ENCODE peak calls at places on chromosomes 2 and 18, in eight cellular contexts. One of them, this sample, is unnamed.

GRCh38 chr2:150916434-150916833 is 345.2 kb downstream of the RBM43 start:
- DNase-seq in tibial nerve: no peak
- DNase-seq in transverse colon: no peak
- DNase-seq in ovary: no peak
- DNase-seq in A549: no peak
- DNase-seq in sigmoid colon: no peak
- DNase-seq in HepG2: no peak
- DNase-seq in K562: no peak
- DNase-seq in this sample: no peak

GRCh38 chr2:237964194-237964577 is 2.6 kb upstream of the UBE2F start:
- DNase-seq in sigmoid colon: no peak
- DNase-seq in transverse colon: no peak
- DNase-seq in tibial nerve: no peak
- DNase-seq in ovary: no peak
- DNase-seq in A549: no peak
- DNase-seq in K562: peak; percentile 88
- DNase-seq in HepG2: no peak
- DNase-seq in this sample: no peak

GRCh38 chr2:228066416-228066815 is 115.1 kb downstream of the SPHKAP start:
- DNase-seq in HepG2: no peak
- DNase-seq in transverse colon: no peak
- DNase-seq in sigmoid colon: no peak
- DNase-seq in A549: no peak
- DNase-seq in ovary: no peak
- DNase-seq in tibial nerve: no peak
- DNase-seq in K562: no peak
- DNase-seq in this sample: peak; percentile 47

GRCh38 chr18:44844486-44844885 is 163.8 kb downstream of the SETBP1 start:
- DNase-seq in HepG2: no peak
- DNase-seq in transverse colon: no peak
- DNase-seq in sigmoid colon: no peak
- DNase-seq in A549: no peak
- DNase-seq in K562: no peak
- DNase-seq in tibial nerve: no peak
- DNase-seq in ovary: no peak
- DNase-seq in this sample: no peak

GRCh38 chr18:78664048-78664447 is 315.6 kb upstream of the SALL3 start:
- DNase-seq in transverse colon: no peak
- DNase-seq in tibial nerve: no peak
- DNase-seq in A549: no peak
- DNase-seq in HepG2: no peak
- DNase-seq in K562: no peak
- DNase-seq in sigmoid colon: no peak
- DNase-seq in ovary: no peak
- DNase-seq in this sample: no peak

GRCh38 chr2:96949701-96950350 is 36.6 kb downstream of the FAM178B start:
- DNase-seq in HepG2: no peak
- DNase-seq in ovary: no peak
- DNase-seq in A549: no peak
- DNase-seq in transverse colon: no peak
- DNase-seq in tibial nerve: no peak
- DNase-seq in K562: no peak
- DNase-seq in sigmoid colon: no peak
- DNase-seq in this sample: no peak

GRCh38 chr2:182173944-182174622 is 188.4 kb downstream of the PPP1R1C start:
- DNase-seq in transverse colon: no peak
- DNase-seq in tibial nerve: no peak
- DNase-seq in HepG2: no peak
- DNase-seq in ovary: no peak
- DNase-seq in K562: no peak
- DNase-seq in A549: no peak
- DNase-seq in sigmoid colon: no peak
- DNase-seq in this sample: no peak

GRCh38 chr2:19021100-19021476 is 337.3 kb downstream of the OSR1 start:
- DNase-seq in K562: no peak
- DNase-seq in tibial nerve: no peak
- DNase-seq in HepG2: peak; percentile 84
- DNase-seq in transverse colon: no peak
- DNase-seq in ovary: no peak
- DNase-seq in sigmoid colon: no peak
- DNase-seq in A549: peak; percentile 25
- DNase-seq in this sample: no peak

GRCh38 chr2:14903709-14904374 is 271.3 kb downstream of the LRATD1 start:
- DNase-seq in tibial nerve: no peak
- DNase-seq in sigmoid colon: no peak
- DNase-seq in K562: peak; percentile 81
- DNase-seq in HepG2: peak; percentile 72
- DNase-seq in A549: peak; percentile 66
- DNase-seq in transverse colon: peak; percentile 42
- DNase-seq in ovary: no peak
- DNase-seq in this sample: peak; percentile 58

GRCh38 chr2:121570036-121570664 is 39.5 kb downstream of the RNU4ATAC start:
- DNase-seq in A549: no peak
- DNase-seq in tibial nerve: no peak
- DNase-seq in ovary: no peak
- DNase-seq in HepG2: no peak
- DNase-seq in transverse colon: no peak
- DNase-seq in K562: no peak
- DNase-seq in sigmoid colon: no peak
- DNase-seq in this sample: no peak

GRCh38 chr2:171956135-171956830 is 34.0 kb downstream of the HAT1 start:
- DNase-seq in A549: no peak
- DNase-seq in HepG2: no peak
- DNase-seq in ovary: no peak
- DNase-seq in K562: no peak
- DNase-seq in tibial nerve: no peak
- DNase-seq in sigmoid colon: no peak
- DNase-seq in transverse colon: no peak
- DNase-seq in this sample: no peak

GRCh38 chr2:155630760-155631159 is 701.8 kb downstream of the NR4A2 start:
- DNase-seq in sigmoid colon: no peak
- DNase-seq in ovary: no peak
- DNase-seq in A549: no peak
- DNase-seq in HepG2: no peak
- DNase-seq in K562: no peak
- DNase-seq in transverse colon: no peak
- DNase-seq in tibial nerve: no peak
- DNase-seq in this sample: no peak

GRCh38 chr2:80302465-80303005 is 2.0 kb downstream of the LRRTM1 start:
- DNase-seq in sigmoid colon: no peak
- DNase-seq in K562: no peak
- DNase-seq in ovary: no peak
- DNase-seq in tibial nerve: no peak
- DNase-seq in HepG2: no peak
- DNase-seq in A549: no peak
- DNase-seq in transverse colon: no peak
- DNase-seq in this sample: peak; percentile 68

GRCh38 chr2:80302001-80302464 is 2.5 kb downstream of the LRRTM1 start:
- DNase-seq in ovary: no peak
- DNase-seq in A549: no peak
- DNase-seq in HepG2: no peak
- DNase-seq in transverse colon: no peak
- DNase-seq in K562: no peak
- DNase-seq in sigmoid colon: no peak
- DNase-seq in tibial nerve: no peak
- DNase-seq in this sample: peak; percentile 57

GRCh38 chr2:80304522-80304878 is at the start of gene LRRTM1:
- DNase-seq in K562: peak; percentile 33
- DNase-seq in sigmoid colon: no peak
- DNase-seq in ovary: no peak
- DNase-seq in tibial nerve: no peak
- DNase-seq in A549: no peak
- DNase-seq in HepG2: no peak
- DNase-seq in transverse colon: peak; percentile 12
- DNase-seq in this sample: peak; percentile 68

GRCh38 chr2:80303825-80304521 is 579 bp downstream of the LRRTM1 start:
- DNase-seq in tibial nerve: no peak
- DNase-seq in sigmoid colon: no peak
- DNase-seq in transverse colon: no peak
- DNase-seq in K562: no peak
- DNase-seq in HepG2: no peak
- DNase-seq in A549: no peak
- DNase-seq in ovary: no peak
- DNase-seq in this sample: peak; percentile 80

DNA sequence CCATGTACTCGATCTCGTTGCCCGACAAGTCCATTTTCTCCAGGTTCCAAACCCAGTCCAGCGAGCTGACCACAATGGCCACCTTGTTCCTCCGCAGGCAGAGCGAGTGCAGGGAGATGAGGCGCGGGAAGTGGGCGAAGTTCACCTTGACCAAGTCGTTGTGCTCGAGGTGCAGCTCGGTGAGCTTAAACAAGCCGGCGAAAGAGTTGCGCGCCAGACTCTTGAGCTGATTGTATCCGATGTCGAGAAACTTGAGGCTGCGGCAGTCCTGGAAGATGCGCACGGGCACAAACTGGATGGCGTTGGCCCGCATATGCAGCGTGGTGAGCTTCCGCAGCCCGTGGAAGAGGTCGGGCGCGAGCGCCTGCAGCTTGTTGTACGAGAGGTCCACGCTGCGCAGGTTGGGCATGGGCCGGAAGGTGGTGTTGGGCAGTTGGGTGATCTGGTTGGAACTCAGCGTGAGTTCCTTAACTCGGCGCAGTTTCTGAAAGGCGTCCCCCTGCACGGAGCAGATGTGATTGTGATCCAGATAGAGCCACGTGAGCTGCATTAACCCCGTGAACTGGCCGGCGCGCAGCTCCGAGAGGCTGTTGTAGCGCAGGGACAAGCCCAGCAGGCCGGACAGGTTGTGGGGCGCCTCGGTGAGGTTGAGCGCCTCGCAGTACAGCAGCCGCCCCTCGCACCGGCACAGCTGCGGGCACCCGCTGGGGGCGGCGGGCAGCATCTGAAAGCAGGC is 1.4 kb downstream of the LRRTM1 start:
- DNase-seq in tibial nerve: no peak
- DNase-seq in sigmoid colon: no peak
- DNase-seq in transverse colon: no peak
- DNase-seq in HepG2: no peak
- DNase-seq in ovary: no peak
- DNase-seq in K562: peak; percentile 8
- DNase-seq in A549: no peak
- DNase-seq in this sample: no peak
- H3K4me3 ChIP-seq in tibial nerve: peak overlapping the region; percentile 25
- H3K4me3 ChIP-seq in sigmoid colon: peak overlapping the region; percentile 48
- H3K4me3 ChIP-seq in transverse colon: peak overlapping the region; percentile 45
- H3K4me3 ChIP-seq in HepG2: no peak overlapping the region
- H3K4me3 ChIP-seq in ovary: no peak overlapping the region
- H3K4me3 ChIP-seq in K562: no peak overlapping the region
- H3K4me3 ChIP-seq in A549: no peak overlapping the region
- H3K4me3 ChIP-seq in this sample: no peak overlapping the region

GRCh38 chr2:46962751-46963150 is 47.1 kb upstream of the MCFD2 start:
- DNase-seq in tibial nerve: no peak
- DNase-seq in ovary: no peak
- DNase-seq in A549: no peak
- DNase-seq in K562: no peak
- DNase-seq in HepG2: no peak
- DNase-seq in sigmoid colon: no peak
- DNase-seq in transverse colon: no peak
- DNase-seq in this sample: no peak
- H3K27ac ChIP-seq in tibial nerve: no peak overlapping the region
- H3K27ac ChIP-seq in ovary: no peak overlapping the region
- H3K27ac ChIP-seq in A549: peak overlapping the region; percentile 93
- H3K27ac ChIP-seq in K562: no peak overlapping the region
- H3K27ac ChIP-seq in HepG2: no peak overlapping the region
- H3K27ac ChIP-seq in sigmoid colon: peak overlapping the region; percentile 4
- H3K27ac ChIP-seq in transverse colon: no peak overlapping the region
- H3K27ac ChIP-seq in this sample: no peak overlapping the region

GRCh38 chr18:56108486-56109367 is 520.7 kb upstream of the TCF4 start:
- DNase-seq in K562: no peak
- DNase-seq in A549: no peak
- DNase-seq in sigmoid colon: no peak
- DNase-seq in HepG2: no peak
- DNase-seq in ovary: no peak
- DNase-seq in transverse colon: no peak
- DNase-seq in tibial nerve: no peak
- DNase-seq in this sample: no peak
- TF ChIP-seq EP300 in K562: no peak
- TF ChIP-seq EP300 in A549: no peak
- TF ChIP-seq EP300 in sigmoid colon: no peak
- TF ChIP-seq EP300 in HepG2: no peak
- TF ChIP-seq EP300 in ovary: no peak
- TF ChIP-seq EP300 in transverse colon: no peak
- TF ChIP-seq EP300 in tibial nerve: no peak
- TF ChIP-seq EP300 in this sample: no peak

GRCh38 chr18:52045946-52046345 is 294.1 kb upstream of the DCC start:
- DNase-seq in HepG2: no peak
- DNase-seq in sigmoid colon: no peak
- DNase-seq in transverse colon: no peak
- DNase-seq in ovary: no peak
- DNase-seq in A549: no peak
- DNase-seq in tibial nerve: no peak
- DNase-seq in K562: no peak
- DNase-seq in this sample: no peak

DNA sequence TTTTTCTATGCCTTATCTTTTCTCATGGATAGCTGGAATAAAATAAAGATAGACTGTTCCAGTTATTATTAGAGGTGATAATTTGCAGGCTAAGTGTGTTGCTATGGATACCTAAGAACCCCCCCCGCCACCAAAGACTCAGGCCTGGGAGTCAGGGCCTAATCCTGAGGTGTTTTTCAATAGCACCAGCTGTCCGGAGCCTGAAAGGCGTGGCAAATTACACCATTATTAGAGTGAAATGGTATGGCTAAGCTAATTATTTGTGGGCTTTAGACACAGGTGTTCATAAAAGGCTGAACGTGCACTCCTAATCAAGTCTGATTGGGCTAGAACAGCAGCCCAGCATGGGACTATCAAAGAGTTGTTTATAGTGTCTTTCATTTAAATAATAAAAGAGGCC is 293.2 kb upstream of the DCC start:
- DNase-seq in HepG2: no peak
- DNase-seq in K562: no peak
- DNase-seq in tibial nerve: no peak
- DNase-seq in ovary: no peak
- DNase-seq in transverse colon: no peak
- DNase-seq in sigmoid colon: no peak
- DNase-seq in A549: no peak
- DNase-seq in this sample: no peak
- H3K4me3 ChIP-seq in HepG2: no peak overlapping the region
- H3K4me3 ChIP-seq in K562: no peak overlapping the region
- H3K4me3 ChIP-seq in tibial nerve: no peak overlapping the region
- H3K4me3 ChIP-seq in ovary: no peak overlapping the region
- H3K4me3 ChIP-seq in transverse colon: no peak overlapping the region
- H3K4me3 ChIP-seq in sigmoid colon: no peak overlapping the region
- H3K4me3 ChIP-seq in A549: no peak overlapping the region
- H3K4me3 ChIP-seq in this sample: no peak overlapping the region

GRCh38 chr2:153886833-153887232 is 15.1 kb downstream of the GALNT13 start:
- DNase-seq in HepG2: no peak
- DNase-seq in A549: no peak
- DNase-seq in transverse colon: no peak
- DNase-seq in tibial nerve: no peak
- DNase-seq in K562: no peak
- DNase-seq in sigmoid colon: no peak
- DNase-seq in ovary: no peak
- DNase-seq in this sample: no peak
- H3K27ac ChIP-seq in HepG2: no peak overlapping the region
- H3K27ac ChIP-seq in A549: no peak overlapping the region
- H3K27ac ChIP-seq in transverse colon: no peak overlapping the region
- H3K27ac ChIP-seq in tibial nerve: no peak overlapping the region
- H3K27ac ChIP-seq in K562: no peak overlapping the region
- H3K27ac ChIP-seq in sigmoid colon: no peak overlapping the region
- H3K27ac ChIP-seq in ovary: no peak overlapping the region
- H3K27ac ChIP-seq in this sample: no peak overlapping the region